ENCODE peak calls at places on chromosomes 12 and 14, in six cellular contexts. N is K562, Q is SK-N-SH, A is HCT116, X is HepG2, L is GM12878. I is an unnamed sample. For H3K4me1 and H3K27me3, the result is how much of the 10 kb centered on the place peaks cover.

GRCh38 chr12:125340791-125341190 is 275.6 kb downstream of the AACS start:
- DNase-seq in N (no peak), X (peak), L (no peak), A (no peak), Q (no peak), I (peak)

GRCh38 chr12:121388421-121388981 is 11.4 kb upstream of the RNF34 start:
- DNase-seq in A (no peak), X (peak), N (no peak), L (no peak), Q (no peak), I (peak)

GRCh38 chr12:63753743-63754142 is 26.0 kb upstream of the RXYLT1 start:
- DNase-seq in Q (no peak), A (no peak), L (no peak), X (no peak), N (no peak), I (no peak)

GRCh38 chr12:76636141-76636692 is 76.6 kb upstream of the OSBPL8 start:
- DNase-seq in Q (no peak), A (no peak), X (no peak), N (peak), L (no peak), I (peak)

GRCh38 chr12:93461503-93461902 is 5.8 kb upstream of the MRPL42 start:
- DNase-seq in Q (no peak), L (no peak), N (no peak), A (no peak), X (no peak), I (no peak)

GRCh38 chr12:92745874-92746553 is 43.2 kb downstream of the PLEKHG7 start:
- DNase-seq in Q (peak), X (no peak), N (no peak), A (peak), L (no peak), I (peak)

GRCh38 chr12:124556896-124557501 is 10.4 kb downstream of the NCOR2 start:
- DNase-seq in Q (peak), X (no peak), A (no peak), L (no peak), N (no peak), I (no peak)

GRCh38 chr12:56593909-56594621 is 36.1 kb downstream of the BAZ2A start:
- DNase-seq in A (peak), N (peak), Q (peak), X (peak), L (no peak), I (peak)

GRCh38 chr14:61887628-61888027 is 125.4 kb downstream of the SNAPC1 start:
- DNase-seq in Q (no peak), A (no peak), N (no peak), L (no peak), X (no peak), I (no peak)

GRCh38 chr14:20684662-20685456 is 499 bp downstream of the RNASE4 start:
- DNase-seq in L (no peak), N (no peak), X (peak), Q (no peak), A (peak), I (no peak)

GRCh38 chr12:66107451-66107915 is 23.1 kb downstream of the LLPH start:
- DNase-seq in L (peak), A (peak), N (peak), X (peak), Q (peak), I (peak)

GRCh38 chr12:124381454-124382207 is 86.7 kb downstream of the RFLNA start:
- DNase-seq in L (no peak), A (no peak), N (no peak), Q (no peak), X (no peak), I (peak)

GRCh38 chr14:105180598-105181528 is at the start of gene NUDT14:
- DNase-seq in X (no peak), Q (peak), N (peak), A (peak), L (no peak), I (peak)

GRCh38 chr14:93105362-93105761 is 10.4 kb downstream of the ITPK1 start:
- DNase-seq in Q (no peak), L (no peak), X (no peak), A (no peak), N (no peak), I (no peak)

GRCh38 chr12:53825246-53826081 is 73.7 kb upstream of the CISTR start:
- DNase-seq in L (no peak), N (no peak), Q (no peak), A (peak), X (peak), I (no peak)

GRCh38 chr14:83297361-83297760 is 1763.7 kb upstream of the SEL1L start:
- DNase-seq in Q (no peak), L (no peak), A (no peak), N (no peak), X (no peak), I (no peak)

GRCh38 chr14:60346706-60347105 is 97.7 kb downstream of the PPM1A start:
- DNase-seq in Q (no peak), N (no peak), L (no peak), X (no peak), A (no peak), I (peak)

DNA sequence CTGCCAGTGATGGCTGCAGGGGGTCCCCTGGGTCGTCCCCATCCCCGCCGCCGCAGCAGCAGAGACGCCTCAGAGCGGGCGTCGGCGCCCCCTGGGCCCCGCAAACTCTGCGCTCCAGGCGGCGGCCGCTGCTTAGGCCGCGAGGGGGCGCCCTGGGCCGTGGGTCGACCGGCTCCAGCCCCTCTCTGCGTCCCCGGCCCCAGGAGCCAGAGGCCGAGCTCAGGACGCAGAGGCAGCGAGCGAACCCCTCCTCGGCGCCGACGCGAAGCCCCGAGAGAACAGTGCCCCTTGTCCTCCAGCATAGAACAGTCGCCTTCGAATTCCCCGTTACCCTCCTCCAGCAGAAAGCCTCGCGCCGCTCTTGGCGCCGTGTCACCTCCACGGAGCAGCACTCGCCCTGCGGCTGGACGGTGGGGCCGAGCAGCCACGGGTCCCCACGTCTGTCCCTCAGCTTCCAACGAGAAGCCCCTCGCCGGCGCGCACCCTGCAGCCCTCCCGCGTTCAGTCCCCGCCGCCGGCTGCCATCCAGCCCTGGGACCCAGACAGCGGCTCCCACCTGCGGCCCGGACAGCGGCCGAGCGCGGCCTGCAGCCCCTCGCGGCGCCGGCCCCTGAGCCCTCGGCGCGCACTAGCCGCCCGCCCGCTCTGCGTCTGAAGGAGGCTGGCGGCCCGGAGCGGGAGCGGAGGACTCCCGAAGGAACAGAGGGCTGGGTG is 106.6 kb downstream of the PRICKLE1 start:
- DNase-seq in Q (peak), L (no peak), A (no peak), N (peak), X (peak), I (peak)
- TF ChIP-seq MAX in Q (no peak), L (no peak), A (no peak), N (peak), X (no peak), I (no peak)

DNA sequence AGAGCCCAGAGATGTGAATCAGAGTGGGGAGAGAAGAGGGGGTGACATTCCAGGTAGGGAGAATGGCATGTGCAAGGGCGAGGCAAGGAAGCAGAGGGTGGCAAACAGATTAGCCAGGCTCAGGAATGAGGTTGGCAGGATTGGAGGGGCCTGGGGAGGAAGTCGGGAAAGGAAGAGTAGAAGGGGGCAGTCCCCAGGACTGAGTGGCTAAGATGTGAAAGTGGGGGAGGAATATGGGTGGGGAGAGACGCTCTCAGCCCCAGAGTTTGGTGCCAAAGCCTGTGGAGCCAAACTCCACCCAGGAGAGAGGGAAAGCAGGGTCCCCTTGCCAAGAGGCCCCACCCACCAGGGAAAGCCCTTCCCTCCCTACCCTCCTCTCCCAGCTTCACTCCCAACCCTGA is 5.5 kb upstream of the HDAC7 start:
- DNase-seq in L (no peak), N (no peak), Q (no peak), A (no peak), X (no peak), I (no peak)
- H3K4me1 ChIP-seq in L (under half), N (under half), Q (under half), A (half or more), X (under half), I (under half)

GRCh38 chr12:119491814-119492213 is 101.8 kb upstream of the TMEM233 start:
- DNase-seq in X (no peak), A (no peak), N (no peak), Q (no peak), L (no peak), I (no peak)
- H3K27me3 ChIP-seq in X (under half), A (under half), N (under half), Q (under half), L (under half), I (under half)

DNA sequence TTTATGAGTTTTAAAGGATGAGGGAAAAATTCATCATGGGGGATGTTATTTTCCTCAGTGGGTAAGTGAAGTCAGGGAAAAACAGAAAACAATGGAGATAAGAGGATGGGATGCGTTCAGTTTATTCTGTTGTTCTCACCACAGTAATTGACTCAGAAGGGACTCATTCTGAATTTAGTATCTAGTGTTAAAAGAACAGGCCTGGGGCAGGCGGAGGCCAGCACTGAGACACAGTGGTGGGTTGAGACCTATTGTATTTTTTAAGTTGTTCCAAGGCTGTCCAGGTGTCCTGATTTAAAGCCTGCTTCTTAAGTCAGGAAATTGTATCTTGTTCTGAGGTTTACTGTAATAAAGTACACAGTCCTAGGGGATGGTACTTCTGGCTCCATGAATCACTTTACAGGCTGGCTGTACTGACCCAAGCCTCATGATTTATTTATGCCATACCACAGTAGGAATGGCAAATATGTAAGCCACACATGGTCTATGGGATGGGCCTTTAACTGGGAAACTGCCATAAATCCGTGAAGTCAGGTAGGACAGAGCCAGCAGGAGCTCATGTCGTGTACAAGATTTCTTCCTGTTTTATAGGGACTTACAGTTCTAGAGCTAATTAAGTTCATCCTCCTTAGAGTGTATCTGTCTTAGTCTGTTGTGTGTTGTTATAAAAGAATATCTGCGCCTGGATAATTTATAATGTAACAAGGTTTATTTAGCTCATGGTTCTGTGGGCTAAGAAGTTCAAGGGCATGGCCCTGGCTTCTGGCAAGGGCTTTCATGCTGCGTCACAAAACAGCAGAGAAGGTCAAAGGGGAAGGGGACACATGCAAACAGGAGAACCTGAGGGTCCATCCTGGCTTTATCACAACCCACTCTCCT is 244.1 kb downstream of the FBXL14 start:
- DNase-seq in N (no peak), A (no peak), X (no peak), Q (no peak), L (no peak), I (no peak)
- TF ChIP-seq MAX in N (no peak), A (no peak), X (no peak), Q (peak), L (no peak), I (no peak)

DNA sequence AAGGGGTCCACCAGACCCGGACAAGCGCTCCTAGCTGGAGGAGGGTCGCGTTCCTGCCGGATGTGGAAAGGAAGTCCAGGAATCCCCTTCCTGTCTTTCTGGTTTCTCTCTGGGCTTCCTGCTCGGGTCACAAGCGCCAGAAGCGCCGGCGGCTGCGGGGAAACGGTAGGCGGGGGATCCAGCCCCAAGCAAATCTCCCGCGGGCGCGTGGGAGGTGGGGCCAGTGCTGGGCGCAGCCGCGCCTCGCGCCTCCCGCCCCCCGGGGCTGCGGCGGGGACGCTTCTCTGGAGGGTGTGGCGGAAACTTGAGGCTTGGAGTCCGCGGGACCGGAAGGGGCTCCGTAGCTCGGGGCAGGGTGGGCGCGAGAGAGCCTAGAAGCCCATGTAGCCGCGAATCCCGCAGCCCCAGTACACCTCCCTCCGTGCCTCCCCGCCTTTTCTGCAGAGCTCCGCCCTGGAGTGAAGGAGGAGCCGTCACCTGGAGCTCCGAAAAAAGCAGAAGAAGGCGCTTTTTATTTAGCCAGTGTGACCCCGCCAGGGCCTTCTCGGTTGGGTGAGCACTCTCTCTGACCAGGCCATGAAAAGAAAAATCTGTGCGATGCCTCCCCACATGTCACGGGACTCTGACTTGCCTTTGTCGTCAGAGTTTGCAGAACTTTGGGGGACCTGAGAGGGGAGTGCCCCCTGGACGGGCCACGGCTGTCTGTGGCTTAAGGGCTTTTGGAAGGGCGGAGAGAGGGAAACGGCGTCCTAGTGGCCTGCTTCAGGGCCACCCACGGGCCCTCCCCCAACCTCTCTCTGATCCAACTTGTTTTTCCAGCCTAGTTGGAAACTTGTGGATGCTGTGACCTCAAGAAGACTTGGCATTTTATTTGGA is 21.4 kb upstream of the CLEC2D start:
- DNase-seq in N (peak), Q (peak), L (peak), X (peak), A (no peak), I (peak)
- H3K4me1 ChIP-seq in N (under half), Q (under half), L (under half), X (under half), A (under half), I (under half)

DNA sequence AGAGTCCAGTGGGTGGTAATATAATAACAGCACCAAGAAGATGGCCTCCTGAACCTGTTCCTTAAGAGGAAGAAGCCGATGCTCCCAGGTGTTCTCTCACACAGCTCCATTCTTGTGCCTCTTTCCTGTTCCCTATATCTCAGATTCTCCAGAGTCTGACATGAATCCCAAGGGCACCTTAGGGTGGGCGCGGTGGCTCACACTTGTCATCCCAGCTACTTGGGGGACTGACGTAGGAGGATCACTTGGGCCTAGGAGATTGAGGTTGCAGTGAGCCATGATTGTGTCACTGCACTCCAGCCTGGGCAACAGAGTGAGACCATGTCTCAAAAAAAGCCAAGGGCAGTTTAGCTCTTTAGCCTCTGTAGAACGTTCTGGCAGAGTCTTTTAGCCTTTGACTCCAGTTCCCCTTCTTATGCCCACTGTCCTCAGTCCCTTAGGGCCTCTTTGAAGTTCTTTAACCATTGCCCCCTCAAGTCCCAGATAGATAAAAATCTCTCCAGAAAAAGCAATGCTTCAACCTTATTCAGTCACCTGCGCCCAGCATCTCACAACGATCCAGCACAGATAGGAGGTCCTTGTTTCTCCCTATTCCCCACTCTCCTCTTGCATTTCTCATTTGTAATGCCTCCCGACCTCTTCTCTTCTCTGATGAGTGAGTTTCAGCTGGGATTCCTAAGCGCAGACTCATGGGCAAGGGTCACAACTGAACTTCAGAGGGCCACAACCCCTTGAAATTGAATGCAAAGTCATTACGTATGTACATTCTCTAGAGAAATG is 4.7 kb downstream of the CCDC184 start:
- DNase-seq in Q (no peak), N (no peak), A (no peak), X (no peak), L (no peak), I (no peak)
- H3K27me3 ChIP-seq in Q (under half), N (under half), A (under half), X (under half), L (under half), I (under half)